ENCODE peak calls at places on chromosomes 11 and 22, in six cellular contexts. N, K, M, C, L and X are unnamed samples.
A peak's percentile ranks its signal among the peaks of the same experiment; 100 is the strongest.

GRCh38 chr11:87879118-87879517 is 296.1 kb downstream of the RAB38 start:
- DNase-seq in N (no peak), K (no peak), M (peak; percentile 31), C (no peak), L (no peak), X (no peak)

GRCh38 chr11:132106336-132106982 is 736.0 kb downstream of the NTM start:
- DNase-seq in N (no peak), K (no peak), M (peak; percentile 45), C (no peak), L (no peak), X (no peak)

GRCh38 chr11:118659956-118660645 is 19.3 kb downstream of the TREH start:
- DNase-seq in N (no peak), K (peak; percentile 21), M (no peak), C (no peak), L (no peak), X (no peak)

GRCh38 chr11:117441146-117441975 is 113.7 kb downstream of the CEP164 start:
- DNase-seq in N (no peak), K (no peak), M (no peak), C (no peak), L (no peak), X (no peak)

GRCh38 chr11:115676206-115676605 is 172.0 kb upstream of the CADM1 start:
- DNase-seq in N (no peak), K (peak; percentile 54), M (no peak), C (peak; percentile 16), L (no peak), X (no peak)

GRCh38 chr11:33125025-33125424 is 36.3 kb downstream of the CSTF3 start:
- DNase-seq in N (no peak), K (no peak), M (no peak), C (no peak), L (no peak), X (no peak)

GRCh38 chr11:104343578-104343977 is 179.6 kb upstream of the PDGFD start:
- DNase-seq in N (no peak), K (peak; percentile 64), M (peak; percentile 43), C (peak; percentile 10), L (no peak), X (no peak)

GRCh38 chr11:77505956-77506355 is 32.1 kb upstream of the PAK1 start:
- DNase-seq in N (no peak), K (no peak), M (no peak), C (no peak), L (no peak), X (no peak)

GRCh38 chr11:36108812-36109498 is 165.1 kb downstream of the LDLRAD3 start:
- DNase-seq in N (no peak), K (no peak), M (no peak), C (no peak), L (no peak), X (no peak)

GRCh38 chr11:35590412-35590811 is 27.8 kb upstream of the FJX1 start:
- DNase-seq in N (no peak), K (no peak), M (no peak), C (no peak), L (no peak), X (no peak)

GRCh38 chr11:118042791-118043190 is 34.1 kb upstream of the TMPRSS4 start:
- DNase-seq in N (peak; percentile 7), K (no peak), M (no peak), C (no peak), L (no peak), X (no peak)

GRCh38 chr11:124198852-124199389 is 15.8 kb downstream of the OR10D3 start:
- DNase-seq in N (no peak), K (no peak), M (no peak), C (no peak), L (no peak), X (no peak)

GRCh38 chr11:116073854-116074837 is 569.9 kb upstream of the CADM1 start:
- DNase-seq in N (no peak), K (no peak), M (peak; percentile 0), C (peak; percentile 95), L (no peak), X (peak; percentile 59)

GRCh38 chr11:96391698-96392307 is 2.0 kb downstream of the JRKL start:
- DNase-seq in N (no peak), K (no peak), M (peak; percentile 35), C (no peak), L (no peak), X (no peak)
- TF ChIP-seq CTCF in N (no peak), K (no peak), M (peak; percentile 24), C (no peak), L (peak; percentile 12), X (no peak)

GRCh38 chr11:43735931-43736330 is 55.4 kb downstream of the HSD17B12 start:
- DNase-seq in N (no peak), K (peak; percentile 24), M (peak; percentile 25), C (no peak), L (no peak), X (no peak)
- TF ChIP-seq CTCF in N (no peak), K (peak; percentile 18), M (peak; percentile 25), C (no peak), L (no peak), X (no peak)

GRCh38 chr22:39185601-39186012 is 33.1 kb upstream of the CBX7 start:
- DNase-seq in N (no peak), K (no peak), M (peak; percentile 46), C (no peak), L (no peak), X (no peak)
- TF ChIP-seq CTCF in N (peak; percentile 36), K (peak; percentile 34), M (peak; percentile 62), C (no peak), L (peak; percentile 8), X (peak; percentile 10)

GRCh38 chr11:14902650-14903350 is 10.8 kb upstream of the CYP2R1 start:
- DNase-seq in N (no peak), K (no peak), M (peak; percentile 71), C (peak; percentile 15), L (no peak), X (no peak)

GRCh38 chr11:14907411-14908213 is 15.6 kb upstream of the CYP2R1 start:
- DNase-seq in N (peak; percentile 94), K (peak; percentile 82), M (peak; percentile 64), C (peak; percentile 80), L (peak; percentile 91), X (peak; percentile 39)

GRCh38 chr11:14906614-14907392 is 14.8 kb upstream of the CYP2R1 start:
- DNase-seq in N (no peak), K (no peak), M (no peak), C (peak; percentile 30), L (no peak), X (peak; percentile 16)

GRCh38 chr11:14904745-14905103 is 12.7 kb upstream of the CYP2R1 start:
- DNase-seq in N (peak; percentile 94), K (peak; percentile 87), M (peak; percentile 65), C (peak; percentile 83), L (peak; percentile 68), X (peak; percentile 79)

DNA sequence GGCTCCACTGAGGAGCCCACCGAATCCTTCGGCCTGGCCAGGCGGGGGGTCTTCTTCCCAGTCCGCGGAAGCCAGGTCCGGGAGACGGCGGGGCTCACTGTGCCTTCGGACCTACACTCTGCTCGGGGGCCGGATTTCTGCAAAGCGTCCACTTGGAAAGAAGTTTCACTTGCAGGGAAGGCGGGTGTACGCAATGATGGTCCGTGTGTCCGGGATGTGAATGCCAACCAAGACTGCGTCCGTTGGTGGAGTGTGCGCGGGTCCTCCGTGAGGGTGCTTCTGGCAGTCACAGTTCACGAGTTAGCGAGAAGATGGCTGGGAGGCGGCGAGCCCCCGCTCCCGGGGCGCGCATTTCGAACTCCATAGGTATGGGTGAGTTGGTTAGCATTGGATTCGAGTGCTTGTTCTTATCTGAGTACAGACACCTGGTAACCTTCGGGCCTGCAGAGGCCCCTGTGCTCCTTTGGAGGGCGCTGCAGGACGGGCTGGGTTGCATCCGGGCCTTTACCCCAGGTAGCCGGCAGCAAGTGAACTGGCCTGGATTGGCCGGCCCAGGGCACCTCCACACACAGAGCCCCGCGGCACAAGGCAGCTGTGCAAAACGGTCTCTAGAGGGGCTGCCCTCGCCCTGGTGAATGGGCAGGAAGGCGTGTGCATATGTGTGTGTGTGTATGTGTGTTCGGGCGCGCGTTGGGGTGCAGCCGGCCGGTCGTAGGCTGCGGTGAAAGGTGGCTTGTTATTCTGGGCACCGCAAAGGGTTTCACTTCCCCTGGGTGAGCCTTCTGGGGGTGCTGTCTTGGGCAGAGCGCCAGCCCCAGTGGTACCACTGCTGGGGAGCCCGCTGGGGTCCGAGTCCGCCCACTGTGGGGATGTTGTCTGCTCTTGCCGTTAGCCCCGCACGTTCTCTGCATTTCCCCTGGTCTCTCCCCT is 13.3 kb upstream of the CYP2R1 start:
- DNase-seq in N (no peak), K (peak; percentile 93), M (peak; percentile 55), C (peak; percentile 90), L (peak; percentile 89), X (peak; percentile 70)
- TF ChIP-seq CTCF in N (peak; percentile 11), K (peak; percentile 81), M (peak; percentile 62), C (peak; percentile 65), L (peak; percentile 38), X (no peak)